ENCODE peak calls at places on chromosomes 11 and 22, in four cellular contexts. K, Z, N and D are unnamed samples.

GRCh38 chr22:25051073-25051472 is 98.6 kb downstream of the KIAA1671 start:
- DNase-seq in K (no peak), Z (no peak), N (no peak), D (no peak)

GRCh38 chr22:44623771-44624510 is 78.1 kb upstream of the PRR5 start:
- DNase-seq in K (no peak), Z (peak), N (no peak), D (no peak)

GRCh38 chr11:105315287-105315686 is 175.7 kb upstream of the CARD18 start:
- DNase-seq in K (no peak), Z (no peak), N (no peak), D (no peak)

GRCh38 chr11:113833151-113833550 is 42.2 kb downstream of the USP28 start:
- DNase-seq in K (peak), Z (peak), N (no peak), D (no peak)

GRCh38 chr22:44261861-44262595 is 50.7 kb downstream of the SHISAL1 start:
- DNase-seq in K (no peak), Z (no peak), N (peak), D (no peak)

GRCh38 chr11:19493446-19493845 is 219.2 kb upstream of the NAV2 start:
- DNase-seq in K (no peak), Z (no peak), N (no peak), D (peak)

GRCh38 chr11:29554000-29554399 is 462.8 kb downstream of the KCNA4 start:
- DNase-seq in K (no peak), Z (no peak), N (no peak), D (no peak)

GRCh38 chr11:59706518-59707285 is 6.9 kb downstream of the OR10V1 start:
- DNase-seq in K (no peak), Z (no peak), N (no peak), D (no peak)

GRCh38 chr11:12864316-12865156 is 144.6 kb upstream of the RASSF10 start:
- DNase-seq in K (peak), Z (peak), N (no peak), D (peak)

GRCh38 chr11:117823941-117824420 is 563 bp downstream of the FXYD2 start:
- DNase-seq in K (no peak), Z (no peak), N (peak), D (no peak)

GRCh38 chr11:87878373-87878779 is 296.9 kb downstream of the RAB38 start:
- DNase-seq in K (peak), Z (peak), N (no peak), D (no peak)

GRCh38 chr11:124769804-124770774 is 8.0 kb upstream of the ESAM start:
- DNase-seq in K (no peak), Z (no peak), N (no peak), D (no peak)

GRCh38 chr11:33157103-33158027 is 3.9 kb downstream of the CSTF3 start:
- DNase-seq in K (no peak), Z (no peak), N (no peak), D (no peak)

GRCh38 chr11:107581147-107581546 is 9.8 kb upstream of the ELMOD1 start:
- DNase-seq in K (no peak), Z (no peak), N (no peak), D (no peak)

GRCh38 chr11:34609850-34610249 is 11.0 kb upstream of the EHF start:
- DNase-seq in K (no peak), Z (no peak), N (no peak), D (no peak)

GRCh38 chr11:29962243-29962642 is 54.6 kb downstream of the KCNA4 start:
- DNase-seq in K (no peak), Z (no peak), N (no peak), D (no peak)

GRCh38 chr11:94740083-94740974 is 27.8 kb upstream of the AMOTL1 start:
- DNase-seq in K (no peak), Z (peak), N (no peak), D (peak)

GRCh38 chr11:78504708-78505107 is 70.0 kb downstream of the NARS2 start:
- DNase-seq in K (no peak), Z (no peak), N (no peak), D (no peak)

GRCh38 chr11:10205928-10206327 is 88.1 kb downstream of the SBF2 start:
- DNase-seq in K (no peak), Z (no peak), N (no peak), D (no peak)

GRCh38 chr11:69403556-69404215 is 77.8 kb upstream of the LINC01488 start:
- DNase-seq in K (no peak), Z (no peak), N (no peak), D (no peak)

GRCh38 chr22:37496651-37497599 is 10.7 kb upstream of the MFNG start:
- DNase-seq in K (no peak), Z (peak), N (no peak), D (no peak)

GRCh38 chr11:17734418-17734911 is at the start of gene KCNC1:
- DNase-seq in K (no peak), Z (peak), N (peak), D (peak)

GRCh38 chr22:23180301-23180892 is at the start of gene BCR:
- DNase-seq in K (peak), Z (peak), N (peak), D (peak)

GRCh38 chr11:62931501-62932278 is 10.5 kb upstream of the CHRM1 start:
- DNase-seq in K (no peak), Z (no peak), N (peak), D (no peak)

GRCh38 chr11:2694995-2695939 is 4.5 kb downstream of the KCNQ1OT1 start:
- DNase-seq in K (no peak), Z (no peak), N (peak), D (no peak)

GRCh38 chr11:96257972-96258951 is 84.7 kb downstream of the MAML2 start:
- DNase-seq in K (peak), Z (no peak), N (no peak), D (no peak)

GRCh38 chr22:25448435-25449051 is 115.9 kb upstream of the GRK3 start:
- DNase-seq in K (peak), Z (no peak), N (no peak), D (no peak)

GRCh38 chr22:19103881-19104821 is 18.1 kb downstream of the DGCR2 start:
- DNase-seq in K (no peak), Z (peak), N (no peak), D (no peak)